ENCODE peak calls at places on chromosomes 2 and 18, in five cellular contexts. One of them, this sample, is unnamed.

GRCh38 chr2:177573120-177573519 is 180.5 kb downstream of the AGPS start:
- DNase-seq in fibroblast of lung: no peak
- DNase-seq in kidney epithelial cell: peak
- DNase-seq in dorsolateral prefrontal cortex: no peak
- DNase-seq in AG10803: peak
- DNase-seq in this sample: peak

GRCh38 chr18:26421931-26422330 is 126.4 kb downstream of the KCTD1 start:
- DNase-seq in fibroblast of lung: no peak
- DNase-seq in kidney epithelial cell: no peak
- DNase-seq in dorsolateral prefrontal cortex: no peak
- DNase-seq in AG10803: no peak
- DNase-seq in this sample: no peak

GRCh38 chr2:190537765-190538164 is 3.2 kb upstream of the NEMP2 start:
- DNase-seq in fibroblast of lung: peak
- DNase-seq in kidney epithelial cell: no peak
- DNase-seq in dorsolateral prefrontal cortex: no peak
- DNase-seq in AG10803: peak
- DNase-seq in this sample: no peak

GRCh38 chr2:196836440-196836839 is 27.3 kb upstream of the C2orf66 start:
- DNase-seq in fibroblast of lung: peak
- DNase-seq in kidney epithelial cell: no peak
- DNase-seq in dorsolateral prefrontal cortex: no peak
- DNase-seq in AG10803: peak
- DNase-seq in this sample: no peak

GRCh38 chr2:30230855-30231725 is at the start of gene LBH:
- DNase-seq in fibroblast of lung: peak
- DNase-seq in kidney epithelial cell: no peak
- DNase-seq in dorsolateral prefrontal cortex: peak
- DNase-seq in AG10803: peak
- DNase-seq in this sample: peak

GRCh38 chr2:206154197-206154596 is 5.0 kb downstream of the NDUFS1 start:
- DNase-seq in fibroblast of lung: peak
- DNase-seq in kidney epithelial cell: no peak
- DNase-seq in dorsolateral prefrontal cortex: no peak
- DNase-seq in AG10803: peak
- DNase-seq in this sample: no peak

GRCh38 chr2:42297322-42297936 is 63.6 kb downstream of the COX7A2L start:
- DNase-seq in fibroblast of lung: no peak
- DNase-seq in kidney epithelial cell: no peak
- DNase-seq in dorsolateral prefrontal cortex: no peak
- DNase-seq in AG10803: no peak
- DNase-seq in this sample: no peak

GRCh38 chr18:8177330-8178016 is 431.8 kb upstream of the RAB12 start:
- DNase-seq in fibroblast of lung: peak
- DNase-seq in kidney epithelial cell: no peak
- DNase-seq in dorsolateral prefrontal cortex: no peak
- DNase-seq in AG10803: peak
- DNase-seq in this sample: peak

GRCh38 chr2:223051580-223052375 is at the start of gene KCNE4:
- DNase-seq in fibroblast of lung: peak
- DNase-seq in kidney epithelial cell: no peak
- DNase-seq in dorsolateral prefrontal cortex: no peak
- DNase-seq in AG10803: peak
- DNase-seq in this sample: peak

GRCh38 chr2:205188516-205189138 is 493.7 kb upstream of the NRP2 start:
- DNase-seq in fibroblast of lung: peak
- DNase-seq in kidney epithelial cell: no peak
- DNase-seq in dorsolateral prefrontal cortex: peak
- DNase-seq in AG10803: peak
- DNase-seq in this sample: peak

GRCh38 chr18:54774423-54774822 is 53.9 kb upstream of the RAB27B start:
- DNase-seq in fibroblast of lung: peak
- DNase-seq in kidney epithelial cell: no peak
- DNase-seq in dorsolateral prefrontal cortex: no peak
- DNase-seq in AG10803: peak
- DNase-seq in this sample: no peak

GRCh38 chr2:209074711-209075110 is 349.1 kb upstream of the MAP2 start:
- DNase-seq in fibroblast of lung: no peak
- DNase-seq in kidney epithelial cell: no peak
- DNase-seq in dorsolateral prefrontal cortex: no peak
- DNase-seq in AG10803: no peak
- DNase-seq in this sample: no peak

GRCh38 chr2:40364143-40364903 is 87.6 kb downstream of the SLC8A1 start:
- DNase-seq in fibroblast of lung: peak
- DNase-seq in kidney epithelial cell: no peak
- DNase-seq in dorsolateral prefrontal cortex: no peak
- DNase-seq in AG10803: peak
- DNase-seq in this sample: peak

GRCh38 chr2:57443985-57444501 is 602.6 kb upstream of the VRK2 start:
- DNase-seq in fibroblast of lung: no peak
- DNase-seq in kidney epithelial cell: no peak
- DNase-seq in dorsolateral prefrontal cortex: no peak
- DNase-seq in AG10803: peak
- DNase-seq in this sample: no peak

GRCh38 chr18:21599585-21600525 is 649 bp downstream of the ESCO1 start:
- DNase-seq in fibroblast of lung: no peak
- DNase-seq in kidney epithelial cell: no peak
- DNase-seq in dorsolateral prefrontal cortex: peak
- DNase-seq in AG10803: peak
- DNase-seq in this sample: peak

GRCh38 chr18:7619676-7620075 is 52.6 kb downstream of the PTPRM start:
- DNase-seq in fibroblast of lung: no peak
- DNase-seq in kidney epithelial cell: no peak
- DNase-seq in dorsolateral prefrontal cortex: no peak
- DNase-seq in AG10803: peak
- DNase-seq in this sample: no peak

GRCh38 chr18:37315935-37316334 is 249.7 kb downstream of the CELF4 start:
- DNase-seq in fibroblast of lung: no peak
- DNase-seq in kidney epithelial cell: no peak
- DNase-seq in dorsolateral prefrontal cortex: no peak
- DNase-seq in AG10803: no peak
- DNase-seq in this sample: no peak

GRCh38 chr2:27889774-27890145 is 427 bp downstream of the RBKS start:
- DNase-seq in fibroblast of lung: no peak
- DNase-seq in kidney epithelial cell: no peak
- DNase-seq in dorsolateral prefrontal cortex: no peak
- DNase-seq in AG10803: no peak
- DNase-seq in this sample: no peak

GRCh38 chr2:83705146-83705545 is 753.9 kb downstream of the SUCLG1 start:
- DNase-seq in fibroblast of lung: no peak
- DNase-seq in kidney epithelial cell: no peak
- DNase-seq in dorsolateral prefrontal cortex: no peak
- DNase-seq in AG10803: no peak
- DNase-seq in this sample: no peak

GRCh38 chr2:184053326-184053725 is 545.0 kb upstream of the ZNF804A start:
- DNase-seq in fibroblast of lung: no peak
- DNase-seq in kidney epithelial cell: peak
- DNase-seq in dorsolateral prefrontal cortex: no peak
- DNase-seq in AG10803: no peak
- DNase-seq in this sample: no peak

GRCh38 chr2:64175419-64176197 is 31.4 kb upstream of the PELI1 start:
- DNase-seq in fibroblast of lung: no peak
- DNase-seq in kidney epithelial cell: no peak
- DNase-seq in dorsolateral prefrontal cortex: no peak
- DNase-seq in AG10803: no peak
- DNase-seq in this sample: no peak

GRCh38 chr2:190533968-190534309 is 583 bp downstream of the NEMP2 start:
- DNase-seq in fibroblast of lung: peak
- DNase-seq in kidney epithelial cell: no peak
- DNase-seq in dorsolateral prefrontal cortex: no peak
- DNase-seq in AG10803: peak
- DNase-seq in this sample: no peak

GRCh38 chr2:112958428-112959108 is 19.2 kb upstream of the IL36G start:
- DNase-seq in fibroblast of lung: peak
- DNase-seq in kidney epithelial cell: no peak
- DNase-seq in dorsolateral prefrontal cortex: no peak
- DNase-seq in AG10803: peak
- DNase-seq in this sample: peak

GRCh38 chr2:230905448-230906430 is 19.3 kb downstream of the GPR55 start:
- DNase-seq in fibroblast of lung: no peak
- DNase-seq in kidney epithelial cell: no peak
- DNase-seq in dorsolateral prefrontal cortex: peak
- DNase-seq in AG10803: peak
- DNase-seq in this sample: peak

GRCh38 chr2:190488516-190489220 is 45.9 kb downstream of the NEMP2 start:
- DNase-seq in fibroblast of lung: no peak
- DNase-seq in kidney epithelial cell: no peak
- DNase-seq in dorsolateral prefrontal cortex: no peak
- DNase-seq in AG10803: no peak
- DNase-seq in this sample: no peak

GRCh38 chr2:47488870-47489584 is 86.1 kb downstream of the MSH2 start:
- DNase-seq in fibroblast of lung: peak
- DNase-seq in kidney epithelial cell: peak
- DNase-seq in dorsolateral prefrontal cortex: no peak
- DNase-seq in AG10803: peak
- DNase-seq in this sample: peak

GRCh38 chr2:95312543-95313205 is 15.5 kb downstream of the KCNIP3 start:
- DNase-seq in fibroblast of lung: no peak
- DNase-seq in kidney epithelial cell: no peak
- DNase-seq in dorsolateral prefrontal cortex: peak
- DNase-seq in AG10803: no peak
- DNase-seq in this sample: no peak

GRCh38 chr2:140916410-140916809 is 1214.4 kb downstream of the LRP1B start:
- DNase-seq in fibroblast of lung: no peak
- DNase-seq in kidney epithelial cell: no peak
- DNase-seq in dorsolateral prefrontal cortex: no peak
- DNase-seq in AG10803: no peak
- DNase-seq in this sample: no peak

GRCh38 chr2:219206442-219207253 is at the start of gene ZFAND2B:
- DNase-seq in fibroblast of lung: peak
- DNase-seq in kidney epithelial cell: no peak
- DNase-seq in dorsolateral prefrontal cortex: peak
- DNase-seq in AG10803: peak
- DNase-seq in this sample: peak

GRCh38 chr2:219205981-219206441 is 571 bp upstream of the ZFAND2B start:
- DNase-seq in fibroblast of lung: no peak
- DNase-seq in kidney epithelial cell: no peak
- DNase-seq in dorsolateral prefrontal cortex: no peak
- DNase-seq in AG10803: no peak
- DNase-seq in this sample: no peak

GRCh38 chr2:219205165-219205538 is 1.4 kb upstream of the ZFAND2B start:
- DNase-seq in fibroblast of lung: no peak
- DNase-seq in kidney epithelial cell: no peak
- DNase-seq in dorsolateral prefrontal cortex: no peak
- DNase-seq in AG10803: no peak
- DNase-seq in this sample: no peak

GRCh38 chr2:219207254-219207883 is 787 bp downstream of the ZFAND2B start:
- DNase-seq in fibroblast of lung: no peak
- DNase-seq in kidney epithelial cell: no peak
- DNase-seq in dorsolateral prefrontal cortex: no peak
- DNase-seq in AG10803: no peak
- DNase-seq in this sample: no peak

GRCh38 chr2:219204425-219205164 is 2.0 kb upstream of the ZFAND2B start:
- DNase-seq in fibroblast of lung: no peak
- DNase-seq in kidney epithelial cell: no peak
- DNase-seq in dorsolateral prefrontal cortex: no peak
- DNase-seq in AG10803: no peak
- DNase-seq in this sample: no peak
- TF ChIP-seq CTCF in fibroblast of lung: no peak
- TF ChIP-seq CTCF in kidney epithelial cell: no peak
- TF ChIP-seq CTCF in dorsolateral prefrontal cortex: no peak
- TF ChIP-seq CTCF in AG10803: no peak
- TF ChIP-seq CTCF in this sample: no peak

DNA sequence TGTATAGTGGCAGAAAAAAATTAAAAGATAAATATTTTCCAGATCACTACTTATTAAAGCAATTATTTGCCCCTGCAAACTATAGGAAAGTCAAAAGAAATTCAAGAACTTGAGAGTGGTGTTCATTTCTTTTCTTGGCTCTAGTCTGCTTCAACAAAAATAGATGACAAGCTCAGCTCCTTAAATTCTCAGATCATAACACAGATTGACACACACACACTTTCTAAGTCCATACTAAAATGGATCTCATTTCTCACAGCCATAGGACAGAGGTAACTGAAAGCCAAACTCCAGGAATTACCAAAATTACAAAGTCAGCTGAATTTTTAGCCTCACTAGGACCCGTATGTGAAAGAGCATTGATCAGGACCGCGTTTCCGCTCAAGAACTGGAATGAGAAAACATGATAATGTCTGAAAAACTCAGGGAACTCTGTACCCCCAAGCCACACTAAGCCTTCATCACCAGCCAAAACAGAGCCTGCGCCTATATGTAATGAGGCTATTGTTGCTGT is 16.6 kb upstream of the EFR3B start:
- DNase-seq in fibroblast of lung: no peak
- DNase-seq in kidney epithelial cell: no peak
- DNase-seq in dorsolateral prefrontal cortex: no peak
- DNase-seq in AG10803: no peak
- DNase-seq in this sample: no peak
- H3K4me3 ChIP-seq in fibroblast of lung: no peak
- H3K4me3 ChIP-seq in kidney epithelial cell: no peak
- H3K4me3 ChIP-seq in dorsolateral prefrontal cortex: no peak
- H3K4me3 ChIP-seq in AG10803: no peak
- H3K4me3 ChIP-seq in this sample: no peak

DNA sequence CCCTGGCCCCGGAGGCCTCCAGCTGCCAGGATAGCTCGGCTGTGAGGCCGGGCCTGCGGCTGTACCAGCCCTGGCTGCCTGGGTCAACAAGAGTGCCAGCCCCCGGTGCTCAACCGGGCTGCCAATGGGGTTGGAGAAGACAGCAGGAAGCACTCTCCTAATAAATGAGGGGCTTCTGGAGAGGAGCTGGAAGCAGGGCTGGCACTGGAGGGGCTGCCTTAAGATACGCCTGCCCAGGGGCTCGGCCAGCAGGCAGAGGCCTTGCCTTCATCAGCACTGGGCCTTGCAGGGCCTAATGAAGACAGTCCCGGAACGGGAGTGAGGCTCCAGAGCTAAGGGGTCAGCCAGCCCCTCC is 73.6 kb downstream of the TEX51 start:
- DNase-seq in fibroblast of lung: no peak
- DNase-seq in kidney epithelial cell: no peak
- DNase-seq in dorsolateral prefrontal cortex: no peak
- DNase-seq in AG10803: no peak
- DNase-seq in this sample: no peak
- TF ChIP-seq CTCF in fibroblast of lung: no peak
- TF ChIP-seq CTCF in kidney epithelial cell: no peak
- TF ChIP-seq CTCF in dorsolateral prefrontal cortex: no peak
- TF ChIP-seq CTCF in AG10803: no peak
- TF ChIP-seq CTCF in this sample: no peak

GRCh38 chr2:37671816-37672103 is 318 bp upstream of the CDC42EP3 start:
- DNase-seq in fibroblast of lung: no peak
- DNase-seq in kidney epithelial cell: no peak
- DNase-seq in dorsolateral prefrontal cortex: no peak
- DNase-seq in AG10803: no peak
- DNase-seq in this sample: no peak

GRCh38 chr2:37672104-37672869 is 845 bp upstream of the CDC42EP3 start:
- DNase-seq in fibroblast of lung: peak
- DNase-seq in kidney epithelial cell: peak
- DNase-seq in dorsolateral prefrontal cortex: peak
- DNase-seq in AG10803: peak
- DNase-seq in this sample: peak

GRCh38 chr2:37675006-37675405 is 3.6 kb upstream of the CDC42EP3 start:
- DNase-seq in fibroblast of lung: no peak
- DNase-seq in kidney epithelial cell: no peak
- DNase-seq in dorsolateral prefrontal cortex: no peak
- DNase-seq in AG10803: no peak
- DNase-seq in this sample: no peak

GRCh38 chr2:37671013-37671815 is at the start of gene CDC42EP3:
- DNase-seq in fibroblast of lung: no peak
- DNase-seq in kidney epithelial cell: no peak
- DNase-seq in dorsolateral prefrontal cortex: peak
- DNase-seq in AG10803: no peak
- DNase-seq in this sample: peak

GRCh38 chr2:37672870-37673184 is 1.4 kb upstream of the CDC42EP3 start:
- DNase-seq in fibroblast of lung: no peak
- DNase-seq in kidney epithelial cell: no peak
- DNase-seq in dorsolateral prefrontal cortex: no peak
- DNase-seq in AG10803: no peak
- DNase-seq in this sample: no peak
- H3K4me3 ChIP-seq in fibroblast of lung: peak
- H3K4me3 ChIP-seq in kidney epithelial cell: peak
- H3K4me3 ChIP-seq in dorsolateral prefrontal cortex: peak
- H3K4me3 ChIP-seq in AG10803: peak
- H3K4me3 ChIP-seq in this sample: peak

This sample was measured in foreskin fibroblast.